ENCODE peak calls at places on chromosomes 6 and 20, in nine cellular contexts. One of them, this sample, is unnamed.

GRCh38 chr6:148021135-148021534 is 321.5 kb upstream of the SASH1 start:
- DNase-seq in GM12865: no peak
- DNase-seq in cardiac fibroblast: no peak
- DNase-seq in choroid plexus epithelial cell: no peak
- DNase-seq in AG04450: no peak
- DNase-seq in OCI-LY7: no peak
- DNase-seq in endothelial cell of umbilical vein: peak
- DNase-seq in stomach: no peak
- DNase-seq in bronchial epithelial cell: no peak
- DNase-seq in this sample: no peak

GRCh38 chr6:139483082-139483481 is 108.6 kb upstream of the CITED2 start:
- DNase-seq in GM12865: no peak
- DNase-seq in cardiac fibroblast: no peak
- DNase-seq in choroid plexus epithelial cell: no peak
- DNase-seq in AG04450: no peak
- DNase-seq in OCI-LY7: no peak
- DNase-seq in endothelial cell of umbilical vein: no peak
- DNase-seq in stomach: no peak
- DNase-seq in bronchial epithelial cell: no peak
- DNase-seq in this sample: no peak

GRCh38 chr6:52815167-52816092 is 11.8 kb upstream of the GSTA1 start:
- DNase-seq in GM12865: peak
- DNase-seq in cardiac fibroblast: peak
- DNase-seq in choroid plexus epithelial cell: peak
- DNase-seq in AG04450: no peak
- DNase-seq in OCI-LY7: peak
- DNase-seq in endothelial cell of umbilical vein: peak
- DNase-seq in stomach: peak
- DNase-seq in bronchial epithelial cell: peak
- DNase-seq in this sample: peak

GRCh38 chr6:107075951-107076381 is 39.3 kb downstream of the BEND3 start:
- DNase-seq in GM12865: peak
- DNase-seq in cardiac fibroblast: peak
- DNase-seq in choroid plexus epithelial cell: peak
- DNase-seq in AG04450: no peak
- DNase-seq in OCI-LY7: peak
- DNase-seq in endothelial cell of umbilical vein: no peak
- DNase-seq in stomach: no peak
- DNase-seq in bronchial epithelial cell: no peak
- DNase-seq in this sample: peak

GRCh38 chr6:143743256-143744166 is 65.7 kb downstream of the PHACTR2 start:
- DNase-seq in GM12865: no peak
- DNase-seq in cardiac fibroblast: peak
- DNase-seq in choroid plexus epithelial cell: peak
- DNase-seq in AG04450: peak
- DNase-seq in OCI-LY7: no peak
- DNase-seq in endothelial cell of umbilical vein: no peak
- DNase-seq in stomach: no peak
- DNase-seq in bronchial epithelial cell: no peak
- DNase-seq in this sample: no peak

GRCh38 chr6:30329331-30329730 is 2.6 kb downstream of the TRIM39 start:
- DNase-seq in GM12865: no peak
- DNase-seq in cardiac fibroblast: no peak
- DNase-seq in choroid plexus epithelial cell: no peak
- DNase-seq in AG04450: no peak
- DNase-seq in OCI-LY7: no peak
- DNase-seq in endothelial cell of umbilical vein: no peak
- DNase-seq in stomach: peak
- DNase-seq in bronchial epithelial cell: no peak
- DNase-seq in this sample: no peak

GRCh38 chr20:62860391-62860923 is 1.2 kb downstream of the TCFL5 start:
- DNase-seq in GM12865: no peak
- DNase-seq in cardiac fibroblast: peak
- DNase-seq in choroid plexus epithelial cell: peak
- DNase-seq in AG04450: no peak
- DNase-seq in OCI-LY7: no peak
- DNase-seq in endothelial cell of umbilical vein: peak
- DNase-seq in stomach: no peak
- DNase-seq in bronchial epithelial cell: no peak
- DNase-seq in this sample: no peak

GRCh38 chr20:7010584-7010983 is 243.1 kb downstream of the BMP2 start:
- DNase-seq in GM12865: no peak
- DNase-seq in cardiac fibroblast: peak
- DNase-seq in choroid plexus epithelial cell: peak
- DNase-seq in AG04450: no peak
- DNase-seq in OCI-LY7: no peak
- DNase-seq in endothelial cell of umbilical vein: no peak
- DNase-seq in stomach: no peak
- DNase-seq in bronchial epithelial cell: peak
- DNase-seq in this sample: no peak

GRCh38 chr6:39962831-39963230 is 28.6 kb upstream of the MOCS1 start:
- DNase-seq in GM12865: no peak
- DNase-seq in cardiac fibroblast: peak
- DNase-seq in choroid plexus epithelial cell: peak
- DNase-seq in AG04450: peak
- DNase-seq in OCI-LY7: no peak
- DNase-seq in endothelial cell of umbilical vein: no peak
- DNase-seq in stomach: no peak
- DNase-seq in bronchial epithelial cell: peak
- DNase-seq in this sample: peak

GRCh38 chr20:41654292-41654691 is 36.1 kb upstream of the CHD6 start:
- DNase-seq in GM12865: no peak
- DNase-seq in cardiac fibroblast: no peak
- DNase-seq in choroid plexus epithelial cell: no peak
- DNase-seq in AG04450: no peak
- DNase-seq in OCI-LY7: no peak
- DNase-seq in endothelial cell of umbilical vein: no peak
- DNase-seq in stomach: peak
- DNase-seq in bronchial epithelial cell: no peak
- DNase-seq in this sample: peak

GRCh38 chr6:44925100-44925739 is 402.9 kb upstream of the RUNX2 start:
- DNase-seq in GM12865: peak
- DNase-seq in cardiac fibroblast: peak
- DNase-seq in choroid plexus epithelial cell: peak
- DNase-seq in AG04450: no peak
- DNase-seq in OCI-LY7: no peak
- DNase-seq in endothelial cell of umbilical vein: peak
- DNase-seq in stomach: no peak
- DNase-seq in bronchial epithelial cell: peak
- DNase-seq in this sample: no peak

GRCh38 chr20:13017883-13018535 is 9.2 kb downstream of the SPTLC3 start:
- DNase-seq in GM12865: no peak
- DNase-seq in cardiac fibroblast: peak
- DNase-seq in choroid plexus epithelial cell: no peak
- DNase-seq in AG04450: no peak
- DNase-seq in OCI-LY7: no peak
- DNase-seq in endothelial cell of umbilical vein: no peak
- DNase-seq in stomach: no peak
- DNase-seq in bronchial epithelial cell: no peak
- DNase-seq in this sample: peak

GRCh38 chr6:166691741-166692140 is 64.7 kb upstream of the RPS6KA2 start:
- DNase-seq in GM12865: no peak
- DNase-seq in cardiac fibroblast: no peak
- DNase-seq in choroid plexus epithelial cell: no peak
- DNase-seq in AG04450: no peak
- DNase-seq in OCI-LY7: no peak
- DNase-seq in endothelial cell of umbilical vein: peak
- DNase-seq in stomach: no peak
- DNase-seq in bronchial epithelial cell: no peak
- DNase-seq in this sample: no peak

GRCh38 chr20:58808296-58809046 is 42.2 kb downstream of the GNAS-AS1 start:
- DNase-seq in GM12865: no peak
- DNase-seq in cardiac fibroblast: no peak
- DNase-seq in choroid plexus epithelial cell: no peak
- DNase-seq in AG04450: no peak
- DNase-seq in OCI-LY7: no peak
- DNase-seq in endothelial cell of umbilical vein: no peak
- DNase-seq in stomach: no peak
- DNase-seq in bronchial epithelial cell: no peak
- DNase-seq in this sample: no peak

GRCh38 chr6:161038229-161039003 is 46.8 kb downstream of the MAP3K4 start:
- DNase-seq in GM12865: peak
- DNase-seq in cardiac fibroblast: peak
- DNase-seq in choroid plexus epithelial cell: peak
- DNase-seq in AG04450: peak
- DNase-seq in OCI-LY7: no peak
- DNase-seq in endothelial cell of umbilical vein: peak
- DNase-seq in stomach: no peak
- DNase-seq in bronchial epithelial cell: peak
- DNase-seq in this sample: no peak

GRCh38 chr6:626236-626635 is 30.7 kb downstream of the HUS1B start:
- DNase-seq in GM12865: no peak
- DNase-seq in cardiac fibroblast: peak
- DNase-seq in choroid plexus epithelial cell: peak
- DNase-seq in AG04450: peak
- DNase-seq in OCI-LY7: no peak
- DNase-seq in endothelial cell of umbilical vein: no peak
- DNase-seq in stomach: no peak
- DNase-seq in bronchial epithelial cell: no peak
- DNase-seq in this sample: no peak

GRCh38 chr6:150632785-150633465 is 33.2 kb downstream of the PLEKHG1 start:
- DNase-seq in GM12865: peak
- DNase-seq in cardiac fibroblast: no peak
- DNase-seq in choroid plexus epithelial cell: no peak
- DNase-seq in AG04450: no peak
- DNase-seq in OCI-LY7: peak
- DNase-seq in endothelial cell of umbilical vein: no peak
- DNase-seq in stomach: no peak
- DNase-seq in bronchial epithelial cell: no peak
- DNase-seq in this sample: no peak

GRCh38 chr6:26125015-26125690 is 37.9 kb downstream of the HFE start:
- DNase-seq in GM12865: peak
- DNase-seq in cardiac fibroblast: peak
- DNase-seq in choroid plexus epithelial cell: peak
- DNase-seq in AG04450: no peak
- DNase-seq in OCI-LY7: peak
- DNase-seq in endothelial cell of umbilical vein: peak
- DNase-seq in stomach: peak
- DNase-seq in bronchial epithelial cell: peak
- DNase-seq in this sample: no peak

GRCh38 chr6:57324538-57324937 is 7.1 kb downstream of the PRIM2 start:
- DNase-seq in GM12865: peak
- DNase-seq in cardiac fibroblast: peak
- DNase-seq in choroid plexus epithelial cell: peak
- DNase-seq in AG04450: no peak
- DNase-seq in OCI-LY7: peak
- DNase-seq in endothelial cell of umbilical vein: peak
- DNase-seq in stomach: no peak
- DNase-seq in bronchial epithelial cell: peak
- DNase-seq in this sample: no peak
- TF ChIP-seq CTCF in GM12865: no peak
- TF ChIP-seq CTCF in cardiac fibroblast: peak
- TF ChIP-seq CTCF in choroid plexus epithelial cell: peak
- TF ChIP-seq CTCF in AG04450: peak
- TF ChIP-seq CTCF in OCI-LY7: peak
- TF ChIP-seq CTCF in endothelial cell of umbilical vein: peak
- TF ChIP-seq CTCF in stomach: no peak
- TF ChIP-seq CTCF in bronchial epithelial cell: peak
- TF ChIP-seq CTCF in this sample: peak

DNA sequence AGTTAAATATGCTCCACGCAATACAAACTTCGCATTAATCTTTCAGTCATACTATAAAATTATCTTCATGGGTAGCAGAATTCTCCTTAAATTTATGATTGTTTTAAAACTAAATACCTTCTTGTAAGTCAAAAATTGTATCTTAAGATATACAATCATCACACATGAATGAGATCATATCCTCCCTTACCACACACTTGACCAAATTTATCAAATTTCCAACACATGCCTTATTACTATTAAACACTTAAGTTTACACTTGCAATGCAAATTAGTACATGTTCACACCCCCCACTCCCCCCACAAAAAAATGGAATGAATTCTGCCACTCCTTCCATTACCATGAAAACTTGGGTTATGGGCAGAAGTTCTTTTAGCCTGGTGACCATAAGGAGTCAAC is 13.8 kb downstream of the RANBP9 start:
- DNase-seq in GM12865: no peak
- DNase-seq in cardiac fibroblast: no peak
- DNase-seq in choroid plexus epithelial cell: no peak
- DNase-seq in AG04450: no peak
- DNase-seq in OCI-LY7: no peak
- DNase-seq in endothelial cell of umbilical vein: no peak
- DNase-seq in stomach: no peak
- DNase-seq in bronchial epithelial cell: peak
- DNase-seq in this sample: no peak
- H3K4me3 ChIP-seq in GM12865: no peak
- H3K4me3 ChIP-seq in cardiac fibroblast: no peak
- H3K4me3 ChIP-seq in choroid plexus epithelial cell: no peak
- H3K4me3 ChIP-seq in AG04450: no peak
- H3K4me3 ChIP-seq in OCI-LY7: no peak
- H3K4me3 ChIP-seq in endothelial cell of umbilical vein: no peak
- H3K4me3 ChIP-seq in stomach: no peak
- H3K4me3 ChIP-seq in bronchial epithelial cell: no peak
- H3K4me3 ChIP-seq in this sample: no peak

GRCh38 chr6:66558189-66558588 is 851.2 kb upstream of the EYS start:
- DNase-seq in GM12865: peak
- DNase-seq in cardiac fibroblast: no peak
- DNase-seq in choroid plexus epithelial cell: peak
- DNase-seq in AG04450: no peak
- DNase-seq in OCI-LY7: peak
- DNase-seq in endothelial cell of umbilical vein: no peak
- DNase-seq in stomach: no peak
- DNase-seq in bronchial epithelial cell: no peak
- DNase-seq in this sample: no peak
- TF ChIP-seq CTCF in GM12865: no peak
- TF ChIP-seq CTCF in cardiac fibroblast: no peak
- TF ChIP-seq CTCF in choroid plexus epithelial cell: peak
- TF ChIP-seq CTCF in AG04450: peak
- TF ChIP-seq CTCF in OCI-LY7: peak
- TF ChIP-seq CTCF in endothelial cell of umbilical vein: no peak
- TF ChIP-seq CTCF in stomach: no peak
- TF ChIP-seq CTCF in bronchial epithelial cell: no peak
- TF ChIP-seq CTCF in this sample: no peak

DNA sequence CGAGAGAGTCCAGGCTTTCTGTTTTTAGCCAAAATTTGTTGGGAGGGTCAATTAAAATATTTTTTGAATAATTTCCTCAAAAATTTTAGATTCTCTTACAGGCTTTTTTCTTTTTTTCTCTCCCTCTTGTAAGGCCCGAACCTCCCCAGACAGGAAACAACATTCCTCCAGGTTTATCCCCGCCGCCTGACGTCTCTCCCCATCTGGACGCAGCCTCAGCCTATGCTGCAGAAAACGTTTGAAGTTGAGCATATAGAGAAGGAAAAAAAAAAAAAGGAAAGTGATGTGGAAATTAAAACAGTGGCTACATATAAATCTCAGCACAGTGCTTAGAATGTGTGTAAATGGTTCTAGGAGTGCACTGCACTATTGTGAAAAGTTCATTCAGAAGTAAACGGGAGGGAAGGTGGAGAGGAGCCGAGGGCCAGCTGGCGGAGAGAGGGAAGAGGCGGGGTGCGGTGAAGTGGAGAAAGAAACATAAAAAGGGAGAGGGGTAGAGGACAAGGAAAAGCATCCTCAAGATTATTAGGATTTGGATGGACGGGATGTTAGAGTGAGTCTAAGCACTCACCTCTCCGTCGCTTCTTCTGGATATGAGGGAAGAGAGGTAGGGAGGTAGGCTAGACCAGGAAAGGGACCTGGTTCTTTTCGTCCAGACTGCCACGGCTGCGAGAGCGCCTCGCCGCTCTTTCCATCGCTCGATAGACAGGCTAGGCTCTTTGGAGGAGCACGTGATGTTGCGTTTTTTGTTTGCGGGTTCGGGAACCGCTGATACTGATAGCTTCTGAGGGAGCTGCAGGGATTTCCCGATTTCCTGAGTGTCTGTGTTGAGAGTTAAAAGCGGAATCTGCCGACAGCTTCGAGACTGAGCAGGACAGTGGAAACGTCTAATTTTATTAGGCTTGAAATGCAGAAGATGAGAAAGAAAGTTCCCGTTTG is 98.7 kb downstream of the TRIM27 start:
- DNase-seq in GM12865: no peak
- DNase-seq in cardiac fibroblast: no peak
- DNase-seq in choroid plexus epithelial cell: no peak
- DNase-seq in AG04450: no peak
- DNase-seq in OCI-LY7: no peak
- DNase-seq in endothelial cell of umbilical vein: no peak
- DNase-seq in stomach: no peak
- DNase-seq in bronchial epithelial cell: no peak
- DNase-seq in this sample: no peak
- H3K4me3 ChIP-seq in GM12865: no peak
- H3K4me3 ChIP-seq in cardiac fibroblast: peak
- H3K4me3 ChIP-seq in choroid plexus epithelial cell: no peak
- H3K4me3 ChIP-seq in AG04450: peak
- H3K4me3 ChIP-seq in OCI-LY7: no peak
- H3K4me3 ChIP-seq in endothelial cell of umbilical vein: no peak
- H3K4me3 ChIP-seq in stomach: no peak
- H3K4me3 ChIP-seq in bronchial epithelial cell: no peak
- H3K4me3 ChIP-seq in this sample: peak